ENCODE peak calls at places on chromosomes 5 and 9, in ten cellular contexts. Y is ACHN; H is H4; L is cardiac muscle cell; K is tibial artery; V is activated naive CD4-positive, alpha-beta T cell; Q is Ammon's horn; M is progenitor cell of endocrine pancreas; S is cerebellar cortex; Z is keratinocyte. U is an unnamed sample.

GRCh38 chr5:17928571-17928970 is 294.3 kb downstream of the TAF11L14 start:
- DNase-seq in Y (no peak), H (no peak), L (no peak), K (peak; percentile 29), V (no peak), Q (peak; percentile 47), M (no peak), S (peak; percentile 71), Z (peak; percentile 58), U (peak; percentile 60)

GRCh38 chr9:76456202-76456926 is 2.6 kb upstream of the GCNT1 start:
- DNase-seq in Y (no peak), H (peak; percentile 90), L (peak; percentile 14), K (peak; percentile 38), V (no peak), Q (no peak), M (peak; percentile 54), S (no peak), Z (no peak), U (no peak)

GRCh38 chr5:71899865-71900342 is 180.8 kb downstream of the CARTPT start:
- DNase-seq in Y (no peak), H (no peak), L (no peak), K (no peak), V (no peak), Q (no peak), M (no peak), S (no peak), Z (peak; percentile 71), U (no peak)

GRCh38 chr5:57176350-57176857 is 2.5 kb downstream of the GPBP1 start:
- DNase-seq in Y (peak; percentile 45), H (peak; percentile 57), L (no peak), K (no peak), V (no peak), Q (peak; percentile 13), M (no peak), S (no peak), Z (no peak), U (no peak)

GRCh38 chr9:13688223-13688989 is 408.9 kb upstream of the MPDZ start:
- DNase-seq in Y (no peak), H (no peak), L (no peak), K (no peak), V (no peak), Q (no peak), M (no peak), S (no peak), Z (no peak), U (no peak)

GRCh38 chr5:1545126-1545797 is 21.5 kb upstream of the LPCAT1 start:
- DNase-seq in Y (no peak), H (no peak), L (no peak), K (no peak), V (no peak), Q (peak; percentile 0), M (no peak), S (no peak), Z (no peak), U (peak; percentile 41)

GRCh38 chr5:151696470-151697061 is 9.9 kb upstream of the SPARC start:
- DNase-seq in Y (peak; percentile 58), H (peak; percentile 42), L (no peak), K (peak; percentile 79), V (no peak), Q (no peak), M (no peak), S (no peak), Z (no peak), U (peak; percentile 77)

GRCh38 chr9:4496497-4496896 is 6.2 kb downstream of the SLC1A1 start:
- DNase-seq in Y (no peak), H (no peak), L (no peak), K (no peak), V (no peak), Q (no peak), M (no peak), S (no peak), Z (no peak), U (no peak)

GRCh38 chr5:178104492-178104891 is 8.8 kb upstream of the N4BP3 start:
- DNase-seq in Y (no peak), H (peak; percentile 55), L (no peak), K (no peak), V (no peak), Q (no peak), M (no peak), S (no peak), Z (no peak), U (no peak)

GRCh38 chr5:75524591-75524990 is 12.9 kb downstream of the POLK start:
- DNase-seq in Y (no peak), H (no peak), L (no peak), K (no peak), V (no peak), Q (no peak), M (no peak), S (no peak), Z (no peak), U (no peak)

GRCh38 chr5:66869347-66869746 is 273.2 kb downstream of the MAST4 start:
- DNase-seq in Y (no peak), H (no peak), L (no peak), K (no peak), V (no peak), Q (no peak), M (no peak), S (no peak), Z (no peak), U (no peak)

GRCh38 chr9:34898846-34899245 is 59.2 kb upstream of the PHF24 start:
- DNase-seq in Y (no peak), H (no peak), L (no peak), K (no peak), V (no peak), Q (peak; percentile 92), M (no peak), S (no peak), Z (no peak), U (no peak)

GRCh38 chr9:114688892-114689291 is 6.9 kb upstream of the TEX48 start:
- DNase-seq in Y (no peak), H (no peak), L (no peak), K (no peak), V (no peak), Q (no peak), M (no peak), S (no peak), Z (no peak), U (no peak)

GRCh38 chr9:137797206-137798120 is 80.1 kb upstream of the CACNA1B start:
- DNase-seq in Y (no peak), H (no peak), L (no peak), K (no peak), V (no peak), Q (no peak), M (no peak), S (peak; percentile 27), Z (no peak), U (no peak)

GRCh38 chr9:116230233-116230632 is 76.6 kb downstream of the PAPPA start:
- DNase-seq in Y (no peak), H (no peak), L (no peak), K (no peak), V (no peak), Q (no peak), M (no peak), S (no peak), Z (no peak), U (no peak)

GRCh38 chr9:131277673-131278420 is 1.5 kb upstream of the FAM78A start:
- DNase-seq in Y (peak; percentile 75), H (peak; percentile 76), L (peak; percentile 89), K (peak; percentile 86), V (no peak), Q (peak; percentile 95), M (peak; percentile 64), S (peak; percentile 88), Z (no peak), U (peak; percentile 88)

GRCh38 chr9:134947265-134947955 is 29.7 kb upstream of the FCN1 start:
- DNase-seq in Y (no peak), H (no peak), L (no peak), K (no peak), V (no peak), Q (no peak), M (no peak), S (no peak), Z (no peak), U (no peak)

GRCh38 chr5:51345106-51345505 is 38.1 kb upstream of the ISL1 start:
- DNase-seq in Y (no peak), H (no peak), L (no peak), K (no peak), V (no peak), Q (no peak), M (no peak), S (no peak), Z (no peak), U (no peak)

GRCh38 chr5:134258896-134259295 is 33.0 kb upstream of the PPP2CA start:
- DNase-seq in Y (no peak), H (no peak), L (no peak), K (no peak), V (no peak), Q (no peak), M (no peak), S (no peak), Z (no peak), U (no peak)

GRCh38 chr9:105681724-105682123 is 12.6 kb upstream of the TMEM38B start:
- DNase-seq in Y (no peak), H (peak; percentile 42), L (no peak), K (no peak), V (no peak), Q (no peak), M (no peak), S (no peak), Z (no peak), U (no peak)

GRCh38 chr9:16627967-16628366 is 242.5 kb downstream of the BNC2 start:
- DNase-seq in Y (peak; percentile 23), H (peak; percentile 83), L (no peak), K (peak; percentile 53), V (no peak), Q (no peak), M (no peak), S (peak; percentile 31), Z (no peak), U (no peak)

U was measured in sciatic nerve.